ENCODE peak calls at places on chromosome 9, in six cellular contexts. X, J, O, H, Y and G are unnamed samples.

GRCh38 chr9:106878943-106879916 is 16.3 kb downstream of the ZNF462 start:
- DNase-seq in Y (no peak), J (peak), X (no peak), H (no peak), O (peak), G (no peak)

GRCh38 chr9:92764381-92764987 is at the start of gene BICD2:
- DNase-seq in H (peak), O (no peak), Y (no peak), X (peak), J (peak), G (no peak)

GRCh38 chr9:122015165-122015821 is 77.8 kb downstream of the TTLL11 start:
- DNase-seq in Y (no peak), O (no peak), H (no peak), X (no peak), J (no peak), G (no peak)

GRCh38 chr9:93088656-93089015 is 7.4 kb upstream of the CARD19 start:
- DNase-seq in J (no peak), X (no peak), Y (no peak), O (peak), H (no peak), G (peak)

GRCh38 chr9:77735515-77735914 is 87.4 kb upstream of the GNA14 start:
- DNase-seq in J (no peak), O (no peak), H (no peak), Y (no peak), X (no peak), G (no peak)

GRCh38 chr9:133848471-133848870 is 110.3 kb upstream of the SARDH start:
- DNase-seq in H (no peak), J (no peak), O (no peak), Y (no peak), X (no peak), G (no peak)

GRCh38 chr9:133944746-133945135 is 47.4 kb downstream of the VAV2 start:
- DNase-seq in J (peak), Y (no peak), O (no peak), H (no peak), X (no peak), G (no peak)

GRCh38 chr9:89803403-89803802 is 198.6 kb downstream of the GADD45G start:
- DNase-seq in H (no peak), Y (no peak), X (no peak), J (no peak), O (no peak), G (no peak)

GRCh38 chr9:111559000-111559610 is 34.1 kb downstream of the ZNF483 start:
- DNase-seq in X (no peak), J (peak), Y (no peak), O (no peak), H (no peak), G (no peak)

GRCh38 chr9:93670208-93671029 is 94.0 kb downstream of the PHF2 start:
- DNase-seq in H (no peak), J (peak), Y (peak), O (peak), X (no peak), G (peak)

GRCh38 chr9:105608685-105609598 is 51.0 kb downstream of the FKTN start:
- DNase-seq in Y (peak), H (peak), J (peak), O (no peak), X (no peak), G (no peak)

GRCh38 chr9:137645211-137645610 is 26.4 kb downstream of the EHMT1 start:
- DNase-seq in X (no peak), J (no peak), O (peak), Y (no peak), H (no peak), G (no peak)

GRCh38 chr9:83355024-83355444 is 183.2 kb downstream of the FRMD3 start:
- DNase-seq in O (no peak), J (no peak), X (no peak), H (no peak), Y (no peak), G (no peak)

GRCh38 chr9:99238331-99238730 is 16.2 kb downstream of the SEC61B start:
- DNase-seq in X (no peak), O (no peak), Y (no peak), H (no peak), J (no peak), G (no peak)

GRCh38 chr9:70924380-70924779 is 197.0 kb downstream of the TRPM3 start:
- DNase-seq in H (no peak), J (no peak), Y (no peak), X (no peak), O (no peak), G (no peak)

GRCh38 chr9:105243015-105243686 is 1.3 kb upstream of the SLC44A1 start:
- DNase-seq in X (no peak), Y (no peak), H (no peak), J (peak), O (no peak), G (no peak)

GRCh38 chr9:137296214-137297059 is 5.6 kb downstream of the NRARP start:
- DNase-seq in J (no peak), H (no peak), Y (no peak), X (no peak), O (no peak), G (no peak)